ENCODE peak calls at places on chromosomes 5 and 9, in nine cellular contexts. I, M, Q, T, C, R, U, A and F are unnamed samples.

GRCh38 chr9:122991370-122991830 is 42.1 kb upstream of the GPR21 start:
- DNase-seq in I (peak), M (peak), Q (peak), T (peak), C (peak), R (no peak), U (peak), A (peak), F (peak)

GRCh38 chr5:56366986-56367385 is 133.9 kb upstream of the ANKRD55 start:
- DNase-seq in I (no peak), M (no peak), Q (no peak), T (no peak), C (no peak), R (no peak), U (no peak), A (no peak), F (no peak)

GRCh38 chr9:112836394-112836793 is 54.3 kb downstream of the SLC46A2 start:
- DNase-seq in I (no peak), M (no peak), Q (no peak), T (no peak), C (no peak), R (no peak), U (no peak), A (no peak), F (peak)

GRCh38 chr9:37925006-37925405 is 21.1 kb upstream of the SLC25A51 start:
- DNase-seq in I (no peak), M (no peak), Q (no peak), T (no peak), C (no peak), R (no peak), U (no peak), A (no peak), F (no peak)

GRCh38 chr5:143176048-143176447 is 227.4 kb downstream of the NR3C1 start:
- DNase-seq in I (no peak), M (no peak), Q (no peak), T (no peak), C (no peak), R (no peak), U (no peak), A (peak), F (no peak)

GRCh38 chr5:123549256-123549904 is 37.4 kb downstream of the CSNK1G3 start:
- DNase-seq in I (no peak), M (no peak), Q (no peak), T (peak), C (no peak), R (no peak), U (no peak), A (no peak), F (peak)

GRCh38 chr5:2200261-2200965 is 317.7 kb upstream of the IRX4 start:
- DNase-seq in I (no peak), M (no peak), Q (no peak), T (no peak), C (no peak), R (no peak), U (no peak), A (no peak), F (no peak)

GRCh38 chr9:27308691-27309390 is 11.9 kb upstream of the EQTN start:
- DNase-seq in I (no peak), M (no peak), Q (no peak), T (no peak), C (no peak), R (peak), U (no peak), A (no peak), F (no peak)

GRCh38 chr5:158565017-158565789 is 534.5 kb downstream of the EBF1 start:
- DNase-seq in I (no peak), M (no peak), Q (no peak), T (no peak), C (no peak), R (no peak), U (no peak), A (no peak), F (no peak)

GRCh38 chr5:38029431-38030065 is 189.7 kb upstream of the GDNF start:
- DNase-seq in I (no peak), M (no peak), Q (no peak), T (no peak), C (no peak), R (peak), U (no peak), A (no peak), F (no peak)

GRCh38 chr5:124289641-124290201 is 456.7 kb downstream of the ZNF608 start:
- DNase-seq in I (no peak), M (no peak), Q (no peak), T (no peak), C (no peak), R (peak), U (no peak), A (no peak), F (peak)

GRCh38 chr9:132547052-132547431 is 35.4 kb upstream of the BARHL1 start:
- DNase-seq in I (no peak), M (no peak), Q (no peak), T (no peak), C (no peak), R (no peak), U (no peak), A (no peak), F (no peak)

GRCh38 chr5:56534102-56534501 is 281.2 kb upstream of the MAP3K1 start:
- DNase-seq in I (no peak), M (no peak), Q (peak), T (no peak), C (no peak), R (no peak), U (no peak), A (peak), F (peak)

GRCh38 chr9:12878342-12878978 is 103.6 kb downstream of the LURAP1L start:
- DNase-seq in I (no peak), M (no peak), Q (no peak), T (no peak), C (no peak), R (no peak), U (peak), A (peak), F (peak)

GRCh38 chr9:133351908-133352634 is 4.1 kb downstream of the RPL7A start:
- DNase-seq in I (no peak), M (peak), Q (peak), T (no peak), C (no peak), R (peak), U (peak), A (peak), F (no peak)

GRCh38 chr9:133397370-133397769 is 20.4 kb downstream of the REXO4 start:
- DNase-seq in I (no peak), M (no peak), Q (no peak), T (no peak), C (no peak), R (no peak), U (no peak), A (no peak), F (no peak)

GRCh38 chr9:38125889-38126288 is 56.9 kb upstream of the SHB start:
- DNase-seq in I (no peak), M (no peak), Q (no peak), T (no peak), C (no peak), R (no peak), U (no peak), A (no peak), F (peak)

GRCh38 chr9:132350861-132351315 is 3.9 kb downstream of the SETX start:
- DNase-seq in I (no peak), M (no peak), Q (no peak), T (no peak), C (no peak), R (no peak), U (peak), A (peak), F (peak)

GRCh38 chr9:134171316-134172197 is 7.2 kb upstream of the RNU6ATAC start:
- DNase-seq in I (peak), M (no peak), Q (no peak), T (no peak), C (no peak), R (no peak), U (peak), A (peak), F (no peak)

GRCh38 chr5:127766556-127767335 is 63.6 kb downstream of the CCDC192 start:
- DNase-seq in I (no peak), M (no peak), Q (no peak), T (no peak), C (no peak), R (no peak), U (no peak), A (peak), F (no peak)

GRCh38 chr9:124190761-124191160 is 67.0 kb upstream of the NEK6 start:
- DNase-seq in I (no peak), M (no peak), Q (no peak), T (no peak), C (no peak), R (no peak), U (no peak), A (no peak), F (no peak)

GRCh38 chr9:19918630-19919029 is 129.8 kb upstream of the SLC24A2 start:
- DNase-seq in I (no peak), M (no peak), Q (no peak), T (no peak), C (no peak), R (no peak), U (no peak), A (no peak), F (no peak)

GRCh38 chr5:1003296-1003937 is 5.2 kb upstream of the NKD2 start:
- DNase-seq in I (peak), M (no peak), Q (no peak), T (no peak), C (peak), R (no peak), U (no peak), A (peak), F (peak)

GRCh38 chr9:19028835-19029451 is 4.1 kb downstream of the SAXO1 start:
- DNase-seq in I (no peak), M (peak), Q (peak), T (no peak), C (peak), R (peak), U (peak), A (peak), F (peak)

GRCh38 chr9:70924380-70924779 is 197.0 kb downstream of the TRPM3 start:
- DNase-seq in I (no peak), M (no peak), Q (no peak), T (no peak), C (no peak), R (no peak), U (peak), A (peak), F (no peak)

GRCh38 chr9:4979224-4979623 is 5.8 kb upstream of the JAK2 start:
- DNase-seq in I (no peak), M (no peak), Q (no peak), T (no peak), C (no peak), R (no peak), U (peak), A (peak), F (no peak)

GRCh38 chr5:176525677-176526076 is 11.5 kb downstream of the RNF44 start:
- DNase-seq in I (no peak), M (no peak), Q (no peak), T (no peak), C (no peak), R (no peak), U (no peak), A (no peak), F (no peak)

GRCh38 chr9:124810513-124811355 is 33.8 kb downstream of the OLFML2A start:
- DNase-seq in I (no peak), M (peak), Q (no peak), T (no peak), C (no peak), R (peak), U (peak), A (peak), F (no peak)

DNA sequence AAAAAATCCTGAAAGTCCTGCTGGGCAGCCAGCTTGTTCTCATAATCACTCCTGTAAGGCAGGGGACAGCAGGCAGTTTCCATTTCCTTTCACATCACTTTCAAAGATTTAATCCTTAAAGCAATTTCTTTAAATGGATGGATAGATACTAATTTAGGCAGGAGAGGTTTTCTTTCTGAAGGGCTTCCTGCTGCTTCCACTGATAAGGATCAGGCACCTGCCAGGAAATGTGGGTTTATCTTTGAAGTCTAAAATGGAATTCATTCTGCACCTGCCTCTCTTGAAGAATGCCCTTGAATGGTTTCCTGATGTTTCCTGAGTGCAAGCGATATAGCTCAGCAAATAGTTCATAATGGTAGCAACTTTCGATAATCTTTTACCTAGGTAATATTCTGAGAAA is 64.5 kb downstream of the STARD4 start:
- DNase-seq in I (no peak), M (no peak), Q (no peak), T (no peak), C (no peak), R (no peak), U (no peak), A (no peak), F (no peak)
- H3K27ac ChIP-seq in I (no peak), M (no peak), Q (no peak), T (no peak), C (no peak), R (no peak), U (no peak), A (no peak), F (no peak)

DNA sequence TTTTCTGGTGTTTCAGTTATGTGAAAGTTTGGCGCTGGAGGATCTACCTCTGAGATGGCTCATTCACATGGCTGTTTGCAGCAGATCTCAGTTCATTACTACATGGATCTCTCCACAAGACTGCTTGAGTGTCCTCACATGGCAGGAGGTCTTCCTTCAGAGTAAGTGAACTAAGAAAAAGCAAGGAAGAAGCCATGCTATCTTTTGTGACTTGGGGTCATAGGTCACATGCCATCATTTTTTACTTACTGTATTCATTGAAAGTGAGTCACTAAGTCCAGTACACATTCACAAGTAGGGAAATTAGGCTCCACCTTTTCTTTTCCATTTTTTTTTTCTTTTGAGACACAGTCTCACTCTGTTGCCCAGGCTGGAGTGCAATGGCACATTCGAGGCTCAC is 8.6 kb upstream of the CDKN2AIPNL start:
- DNase-seq in I (no peak), M (no peak), Q (no peak), T (no peak), C (no peak), R (no peak), U (peak), A (peak), F (peak)
- H3K27ac ChIP-seq in I (no peak), M (no peak), Q (no peak), T (no peak), C (no peak), R (no peak), U (no peak), A (no peak), F (no peak)

GRCh38 chr5:5481633-5482032 is 59.2 kb downstream of the ICE1 start:
- DNase-seq in I (no peak), M (no peak), Q (no peak), T (no peak), C (no peak), R (no peak), U (no peak), A (no peak), F (no peak)

GRCh38 chr5:5483880-5484595 is 61.6 kb downstream of the ICE1 start:
- DNase-seq in I (no peak), M (no peak), Q (no peak), T (no peak), C (no peak), R (no peak), U (peak), A (peak), F (no peak)

GRCh38 chr5:5480481-5481111 is 58.1 kb downstream of the ICE1 start:
- DNase-seq in I (no peak), M (no peak), Q (no peak), T (no peak), C (no peak), R (no peak), U (no peak), A (no peak), F (no peak)

GRCh38 chr5:5481206-5481605 is 58.7 kb downstream of the ICE1 start:
- DNase-seq in I (no peak), M (no peak), Q (no peak), T (no peak), C (no peak), R (no peak), U (no peak), A (no peak), F (peak)

DNA sequence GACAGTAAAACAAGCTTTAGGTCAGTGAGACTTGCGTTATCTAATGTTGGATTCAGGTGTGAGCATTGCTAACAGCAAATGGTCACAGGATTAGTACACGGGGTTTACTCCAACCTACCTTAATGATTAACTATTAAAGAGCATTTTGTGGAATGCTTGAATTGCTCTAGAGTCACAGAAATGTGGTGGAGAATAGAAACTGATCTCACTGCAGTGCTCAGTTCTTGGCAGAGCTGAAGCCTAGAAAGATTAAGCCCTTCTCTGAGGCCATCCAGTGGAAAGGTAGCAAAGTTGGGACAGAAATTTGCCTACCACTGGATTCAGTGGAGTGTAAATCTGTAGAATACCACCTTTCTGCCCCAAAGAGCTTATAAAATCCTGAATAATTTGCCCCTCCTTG is 60.9 kb downstream of the ICE1 start:
- DNase-seq in I (no peak), M (no peak), Q (no peak), T (no peak), C (no peak), R (no peak), U (no peak), A (no peak), F (no peak)
- H3K27ac ChIP-seq in I (no peak), M (no peak), Q (no peak), T (no peak), C (no peak), R (no peak), U (no peak), A (no peak), F (no peak)

GRCh38 chr5:36659406-36659805 is 53.0 kb downstream of the SLC1A3 start:
- DNase-seq in I (no peak), M (no peak), Q (no peak), T (no peak), C (no peak), R (no peak), U (no peak), A (no peak), F (no peak)

GRCh38 chr5:36662291-36662851 is 56.0 kb downstream of the SLC1A3 start:
- DNase-seq in I (no peak), M (no peak), Q (no peak), T (no peak), C (no peak), R (peak), U (no peak), A (no peak), F (no peak)

GRCh38 chr5:36658016-36658415 is 51.6 kb downstream of the SLC1A3 start:
- DNase-seq in I (no peak), M (no peak), Q (no peak), T (no peak), C (no peak), R (no peak), U (no peak), A (peak), F (no peak)

GRCh38 chr5:36661446-36662220 is 55.2 kb downstream of the SLC1A3 start:
- DNase-seq in I (no peak), M (no peak), Q (no peak), T (no peak), C (no peak), R (no peak), U (no peak), A (no peak), F (no peak)

DNA sequence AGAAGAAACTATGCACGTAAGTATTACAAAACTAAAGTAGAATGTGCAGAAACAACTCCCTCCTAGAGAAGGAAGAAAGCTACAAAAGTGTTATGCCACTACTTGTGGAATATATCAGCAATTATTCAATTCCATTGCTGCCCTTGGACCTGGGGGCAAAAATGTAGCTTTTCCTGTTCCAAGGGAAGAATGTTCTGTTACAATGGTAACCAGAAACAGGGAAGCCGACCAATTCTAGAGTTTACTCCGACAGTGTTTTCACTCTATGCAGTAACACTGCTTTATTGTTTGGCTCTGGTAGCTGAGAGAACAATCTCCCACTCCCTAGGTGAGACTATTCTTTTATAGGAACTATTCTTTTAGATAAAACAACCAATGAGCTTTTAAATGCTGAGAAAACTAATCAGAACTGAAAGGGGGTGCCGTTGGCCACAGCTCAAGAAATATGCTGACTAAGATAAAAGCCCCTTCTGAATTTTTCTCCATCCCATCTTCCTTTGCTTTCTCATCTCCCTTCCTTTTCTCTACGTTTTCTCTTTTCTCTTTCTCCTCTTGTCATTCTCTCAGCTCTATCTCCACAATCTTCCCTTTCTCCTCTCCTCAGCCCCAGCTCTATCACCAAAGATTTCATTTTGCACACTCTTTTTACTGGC is 54.1 kb downstream of the SLC1A3 start:
- DNase-seq in I (no peak), M (no peak), Q (no peak), T (no peak), C (no peak), R (no peak), U (no peak), A (no peak), F (no peak)
- H3K27ac ChIP-seq in I (no peak), M (no peak), Q (no peak), T (no peak), C (no peak), R (no peak), U (no peak), A (no peak), F (no peak)

GRCh38 chr5:147234098-147234824 is 565 bp upstream of the STK32A start:
- DNase-seq in I (no peak), M (no peak), Q (no peak), T (no peak), C (no peak), R (no peak), U (no peak), A (peak), F (no peak)
- H3K27ac ChIP-seq in I (no peak), M (no peak), Q (no peak), T (no peak), C (peak), R (no peak), U (no peak), A (no peak), F (no peak)

GRCh38 chr5:150703767-150704166 is 2.9 kb upstream of the RBM22 start:
- DNase-seq in I (no peak), M (no peak), Q (no peak), T (no peak), C (no peak), R (no peak), U (peak), A (peak), F (peak)

GRCh38 chr5:150700600-150701377 is at the start of gene RBM22:
- DNase-seq in I (peak), M (peak), Q (peak), T (peak), C (peak), R (peak), U (peak), A (peak), F (peak)

GRCh38 chr5:150694638-150695037 is 6.2 kb downstream of the RBM22 start:
- DNase-seq in I (no peak), M (no peak), Q (no peak), T (no peak), C (no peak), R (no peak), U (peak), A (peak), F (no peak)

DNA sequence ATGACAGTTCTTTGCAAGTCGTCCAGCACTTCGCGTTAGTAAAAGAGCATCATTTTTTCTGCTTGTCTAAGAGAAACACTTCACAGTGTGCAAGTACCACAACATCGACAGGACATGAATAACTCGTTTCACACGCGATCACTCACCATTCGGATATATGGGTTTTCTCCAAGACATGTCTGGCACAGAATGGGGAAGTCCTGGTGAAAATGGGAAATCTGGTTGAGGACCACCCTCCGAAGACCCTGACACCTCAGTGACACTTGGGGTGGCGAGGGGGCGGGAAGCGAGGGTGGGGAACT is 613 bp downstream of the RBM22 start:
- DNase-seq in I (no peak), M (no peak), Q (no peak), T (no peak), C (no peak), R (no peak), U (no peak), A (no peak), F (no peak)
- H3K27ac ChIP-seq in I (peak), M (peak), Q (peak), T (peak), C (peak), R (no peak), U (peak), A (peak), F (peak)